ENCODE peak calls at places on chromosomes 6 and 20, in six cellular contexts. One of them, this sample, is unnamed.

GRCh38 chr6:21595951-21596378 is 2.4 kb downstream of the SOX4 start:
- DNase-seq in fibroblast of pulmonary artery: no peak
- DNase-seq in fibroblast of the conjunctiva: no peak
- DNase-seq in cardiac muscle cell: peak; percentile 28
- DNase-seq in non-pigmented ciliary epithelial cell: no peak
- DNase-seq in activated T-helper 1 cell treated with Interleukin-2 at 50 U/mL for 16 hours: no peak
- DNase-seq in this sample: no peak

GRCh38 chr6:78797270-78797669 is 70.1 kb upstream of the IRAK1BP1 start:
- DNase-seq in fibroblast of pulmonary artery: no peak
- DNase-seq in fibroblast of the conjunctiva: no peak
- DNase-seq in cardiac muscle cell: no peak
- DNase-seq in non-pigmented ciliary epithelial cell: no peak
- DNase-seq in activated T-helper 1 cell treated with Interleukin-2 at 50 U/mL for 16 hours: no peak
- DNase-seq in this sample: no peak

GRCh38 chr20:47318027-47318595 is 38.4 kb downstream of the ZMYND8 start:
- DNase-seq in fibroblast of pulmonary artery: peak; percentile 91
- DNase-seq in fibroblast of the conjunctiva: no peak
- DNase-seq in cardiac muscle cell: peak; percentile 21
- DNase-seq in non-pigmented ciliary epithelial cell: peak; percentile 54
- DNase-seq in activated T-helper 1 cell treated with Interleukin-2 at 50 U/mL for 16 hours: no peak
- DNase-seq in this sample: no peak

GRCh38 chr6:170167657-170168159 is 123.2 kb downstream of the DLL1 start:
- DNase-seq in fibroblast of pulmonary artery: no peak
- DNase-seq in fibroblast of the conjunctiva: no peak
- DNase-seq in cardiac muscle cell: no peak
- DNase-seq in non-pigmented ciliary epithelial cell: no peak
- DNase-seq in activated T-helper 1 cell treated with Interleukin-2 at 50 U/mL for 16 hours: no peak
- DNase-seq in this sample: no peak

GRCh38 chr6:134453792-134454510 is 136.0 kb upstream of the SGK1 start:
- DNase-seq in fibroblast of pulmonary artery: no peak
- DNase-seq in fibroblast of the conjunctiva: no peak
- DNase-seq in cardiac muscle cell: no peak
- DNase-seq in non-pigmented ciliary epithelial cell: no peak
- DNase-seq in activated T-helper 1 cell treated with Interleukin-2 at 50 U/mL for 16 hours: no peak
- DNase-seq in this sample: no peak

GRCh38 chr20:35708502-35708901 is 9.3 kb downstream of the ROMO1 start:
- DNase-seq in fibroblast of pulmonary artery: no peak
- DNase-seq in fibroblast of the conjunctiva: no peak
- DNase-seq in cardiac muscle cell: no peak
- DNase-seq in non-pigmented ciliary epithelial cell: no peak
- DNase-seq in activated T-helper 1 cell treated with Interleukin-2 at 50 U/mL for 16 hours: no peak
- DNase-seq in this sample: no peak

GRCh38 chr6:52098649-52099184 is 11.3 kb upstream of the PKHD1 start:
- DNase-seq in fibroblast of pulmonary artery: no peak
- DNase-seq in fibroblast of the conjunctiva: no peak
- DNase-seq in cardiac muscle cell: no peak
- DNase-seq in non-pigmented ciliary epithelial cell: no peak
- DNase-seq in activated T-helper 1 cell treated with Interleukin-2 at 50 U/mL for 16 hours: no peak
- DNase-seq in this sample: no peak

GRCh38 chr20:17889226-17889625 is 79.4 kb downstream of the SNX5 start:
- DNase-seq in fibroblast of pulmonary artery: peak; percentile 43
- DNase-seq in fibroblast of the conjunctiva: no peak
- DNase-seq in cardiac muscle cell: no peak
- DNase-seq in non-pigmented ciliary epithelial cell: no peak
- DNase-seq in activated T-helper 1 cell treated with Interleukin-2 at 50 U/mL for 16 hours: no peak
- DNase-seq in this sample: no peak

GRCh38 chr6:123811378-123811777 is 7.7 kb downstream of the NKAIN2 start:
- DNase-seq in fibroblast of pulmonary artery: no peak
- DNase-seq in fibroblast of the conjunctiva: no peak
- DNase-seq in cardiac muscle cell: no peak
- DNase-seq in non-pigmented ciliary epithelial cell: no peak
- DNase-seq in activated T-helper 1 cell treated with Interleukin-2 at 50 U/mL for 16 hours: no peak
- DNase-seq in this sample: no peak

GRCh38 chr6:123794190-123794589 is 9.5 kb upstream of the NKAIN2 start:
- DNase-seq in fibroblast of pulmonary artery: no peak
- DNase-seq in fibroblast of the conjunctiva: no peak
- DNase-seq in cardiac muscle cell: no peak
- DNase-seq in non-pigmented ciliary epithelial cell: no peak
- DNase-seq in activated T-helper 1 cell treated with Interleukin-2 at 50 U/mL for 16 hours: no peak
- DNase-seq in this sample: no peak

GRCh38 chr20:44023515-44024371 is 109.1 kb downstream of the TOX2 start:
- DNase-seq in fibroblast of pulmonary artery: no peak
- DNase-seq in fibroblast of the conjunctiva: no peak
- DNase-seq in cardiac muscle cell: no peak
- DNase-seq in non-pigmented ciliary epithelial cell: no peak
- DNase-seq in activated T-helper 1 cell treated with Interleukin-2 at 50 U/mL for 16 hours: no peak
- DNase-seq in this sample: no peak

GRCh38 chr6:156455847-156456246 is 321.3 kb upstream of the ARID1B start:
- DNase-seq in fibroblast of pulmonary artery: no peak
- DNase-seq in fibroblast of the conjunctiva: no peak
- DNase-seq in cardiac muscle cell: no peak
- DNase-seq in non-pigmented ciliary epithelial cell: no peak
- DNase-seq in activated T-helper 1 cell treated with Interleukin-2 at 50 U/mL for 16 hours: no peak
- DNase-seq in this sample: no peak

GRCh38 chr6:4133941-4134838 is 1.2 kb downstream of the ECI2 start:
- DNase-seq in fibroblast of pulmonary artery: no peak
- DNase-seq in fibroblast of the conjunctiva: no peak
- DNase-seq in cardiac muscle cell: peak; percentile 31
- DNase-seq in non-pigmented ciliary epithelial cell: no peak
- DNase-seq in activated T-helper 1 cell treated with Interleukin-2 at 50 U/mL for 16 hours: no peak
- DNase-seq in this sample: no peak

GRCh38 chr20:3786665-3787639 is at the start of gene CENPB:
- DNase-seq in fibroblast of pulmonary artery: peak; percentile 83
- DNase-seq in fibroblast of the conjunctiva: peak; percentile 53
- DNase-seq in cardiac muscle cell: peak; percentile 93
- DNase-seq in non-pigmented ciliary epithelial cell: no peak
- DNase-seq in activated T-helper 1 cell treated with Interleukin-2 at 50 U/mL for 16 hours: peak; percentile 90
- DNase-seq in this sample: no peak

GRCh38 chr6:84411060-84411629 is 183.7 kb upstream of the CEP162 start:
- DNase-seq in fibroblast of pulmonary artery: peak; percentile 83
- DNase-seq in fibroblast of the conjunctiva: peak; percentile 68
- DNase-seq in cardiac muscle cell: no peak
- DNase-seq in non-pigmented ciliary epithelial cell: peak; percentile 23
- DNase-seq in activated T-helper 1 cell treated with Interleukin-2 at 50 U/mL for 16 hours: no peak
- DNase-seq in this sample: no peak

GRCh38 chr6:131037194-131037897 is 25.7 kb downstream of the EPB41L2 start:
- DNase-seq in fibroblast of pulmonary artery: no peak
- DNase-seq in fibroblast of the conjunctiva: no peak
- DNase-seq in cardiac muscle cell: no peak
- DNase-seq in non-pigmented ciliary epithelial cell: no peak
- DNase-seq in activated T-helper 1 cell treated with Interleukin-2 at 50 U/mL for 16 hours: no peak
- DNase-seq in this sample: no peak

GRCh38 chr6:159945801-159946392 is 23.0 kb upstream of the IGF2R start:
- DNase-seq in fibroblast of pulmonary artery: no peak
- DNase-seq in fibroblast of the conjunctiva: no peak
- DNase-seq in cardiac muscle cell: no peak
- DNase-seq in non-pigmented ciliary epithelial cell: no peak
- DNase-seq in activated T-helper 1 cell treated with Interleukin-2 at 50 U/mL for 16 hours: no peak
- DNase-seq in this sample: no peak

GRCh38 chr6:19417713-19418112 is 419.5 kb upstream of the ID4 start:
- DNase-seq in fibroblast of pulmonary artery: peak; percentile 33
- DNase-seq in fibroblast of the conjunctiva: no peak
- DNase-seq in cardiac muscle cell: no peak
- DNase-seq in non-pigmented ciliary epithelial cell: peak; percentile 63
- DNase-seq in activated T-helper 1 cell treated with Interleukin-2 at 50 U/mL for 16 hours: no peak
- DNase-seq in this sample: no peak

GRCh38 chr20:1831606-1832005 is 63.6 kb upstream of the SIRPA start:
- DNase-seq in fibroblast of pulmonary artery: no peak
- DNase-seq in fibroblast of the conjunctiva: no peak
- DNase-seq in cardiac muscle cell: no peak
- DNase-seq in non-pigmented ciliary epithelial cell: no peak
- DNase-seq in activated T-helper 1 cell treated with Interleukin-2 at 50 U/mL for 16 hours: no peak
- DNase-seq in this sample: no peak

This sample was measured in AG04450.